ENCODE peak calls at places on chromosomes 12 and 14, in six cellular contexts. O is EL, A is WERI-Rb-1, I is nephron progenitor cell, B is H7, D is HTR-8/SVneo. U is an unnamed sample.

GRCh38 chr14:55115433-55115832 is 13.6 kb upstream of the LGALS3 start:
- DNase-seq in O (no peak), A (no peak), I (no peak), B (no peak), D (no peak), U (no peak)

GRCh38 chr12:47886471-47887240 is 18.1 kb downstream of the VDR start:
- DNase-seq in O (no peak), A (peak), I (no peak), B (no peak), D (no peak), U (no peak)

GRCh38 chr12:6201199-6201608 is 1.0 kb downstream of the CD9 start:
- DNase-seq in O (no peak), A (no peak), I (no peak), B (peak), D (peak), U (peak)

GRCh38 chr14:104544362-104544761 is 35.2 kb upstream of the C14orf180 start:
- DNase-seq in O (no peak), A (no peak), I (no peak), B (no peak), D (no peak), U (no peak)

GRCh38 chr12:31959051-31959700 is at the start of gene RESF1:
- DNase-seq in O (peak), A (peak), I (peak), B (peak), D (peak), U (peak)

GRCh38 chr12:27779416-27779815 is 617 bp upstream of the KLHL42 start:
- DNase-seq in O (peak), A (peak), I (peak), B (peak), D (peak), U (peak)

GRCh38 chr14:76765461-76765931 is 4.2 kb downstream of the VASH1 start:
- DNase-seq in O (no peak), A (no peak), I (no peak), B (peak), D (no peak), U (no peak)

GRCh38 chr12:46492471-46493351 is 120.1 kb upstream of the SLC38A2 start:
- DNase-seq in O (peak), A (no peak), I (no peak), B (no peak), D (peak), U (no peak)

GRCh38 chr14:104595116-104595675 is 9.4 kb downstream of the TMEM179 start:
- DNase-seq in O (no peak), A (no peak), I (no peak), B (peak), D (no peak), U (no peak)

GRCh38 chr14:99360774-99361595 is 89.0 kb upstream of the BCL11B start:
- DNase-seq in O (no peak), A (no peak), I (no peak), B (no peak), D (no peak), U (no peak)

GRCh38 chr12:110934093-110934852 is 13.9 kb upstream of the MYL2 start:
- DNase-seq in O (no peak), A (no peak), I (no peak), B (peak), D (no peak), U (no peak)

GRCh38 chr12:31915442-31915841 is 43.8 kb upstream of the RESF1 start:
- DNase-seq in O (no peak), A (no peak), I (no peak), B (no peak), D (no peak), U (no peak)

GRCh38 chr12:91951571-91951970 is 194.1 kb downstream of the BTG1 start:
- DNase-seq in O (no peak), A (no peak), I (no peak), B (no peak), D (no peak), U (no peak)

GRCh38 chr12:110860833-110861291 is 14.1 kb downstream of the CCDC63 start:
- DNase-seq in O (no peak), A (no peak), I (no peak), B (peak), D (no peak), U (no peak)

GRCh38 chr12:111505601-111506036 is 93.5 kb downstream of the ATXN2 start:
- DNase-seq in O (no peak), A (no peak), I (no peak), B (no peak), D (no peak), U (no peak)

GRCh38 chr14:77246784-77247183 is 24.2 kb downstream of the NGB start:
- DNase-seq in O (no peak), A (no peak), I (no peak), B (no peak), D (no peak), U (no peak)